ENCODE peak calls at places on chromosomes 12 and 14, in six cellular contexts. S, F, J, N, A and L are unnamed samples.

GRCh38 chr14:42469637-42470426 is 863.2 kb downstream of the LRFN5 start:
- DNase-seq in S (no peak), F (no peak), J (no peak), N (peak), A (no peak), L (no peak)

GRCh38 chr14:94601961-94602391 is 10.2 kb upstream of the SERPINA3 start:
- DNase-seq in S (no peak), F (no peak), J (peak), N (no peak), A (peak), L (peak)

GRCh38 chr14:41899416-41899815 is 292.7 kb downstream of the LRFN5 start:
- DNase-seq in S (no peak), F (no peak), J (no peak), N (no peak), A (no peak), L (peak)

GRCh38 chr12:121916719-121917118 is 1.7 kb upstream of the CFAP251 start:
- DNase-seq in S (no peak), F (no peak), J (peak), N (peak), A (no peak), L (peak)

GRCh38 chr14:74038015-74038859 is 19.1 kb downstream of the BBOF1 start:
- DNase-seq in S (no peak), F (no peak), J (no peak), N (peak), A (no peak), L (no peak)

GRCh38 chr12:80205960-80206359 is 106.6 kb downstream of the OTOGL start:
- DNase-seq in S (no peak), F (no peak), J (no peak), N (no peak), A (no peak), L (no peak)

GRCh38 chr12:89469361-89469760 is 55.2 kb downstream of the GALNT4 start:
- DNase-seq in S (no peak), F (no peak), J (no peak), N (peak), A (no peak), L (peak)

GRCh38 chr12:120290541-120291312 is 976 bp downstream of the RNU4-2 start:
- DNase-seq in S (peak), F (no peak), J (peak), N (no peak), A (no peak), L (no peak)

GRCh38 chr14:58555647-58556046 is 82.1 kb upstream of the DACT1 start:
- DNase-seq in S (no peak), F (no peak), J (no peak), N (no peak), A (no peak), L (no peak)

GRCh38 chr12:57370084-57370483 is 60.8 kb downstream of the R3HDM2 start:
- DNase-seq in S (no peak), F (no peak), J (no peak), N (no peak), A (no peak), L (no peak)

GRCh38 chr12:21438643-21439042 is 1.2 kb downstream of the PYROXD1 start:
- DNase-seq in S (no peak), F (no peak), J (no peak), N (no peak), A (no peak), L (no peak)

GRCh38 chr12:19042196-19042595 is 87.3 kb upstream of the PLEKHA5 start:
- DNase-seq in S (no peak), F (no peak), J (no peak), N (no peak), A (no peak), L (no peak)

GRCh38 chr12:49867580-49868341 is 24.9 kb upstream of the BCDIN3D start:
- DNase-seq in S (peak), F (no peak), J (peak), N (no peak), A (no peak), L (no peak)

GRCh38 chr12:57224973-57225679 is 4.4 kb upstream of the SHMT2 start:
- DNase-seq in S (peak), F (no peak), J (no peak), N (peak), A (no peak), L (no peak)

GRCh38 chr12:72511906-72512305 is 239.7 kb downstream of the TRHDE start:
- DNase-seq in S (no peak), F (no peak), J (no peak), N (no peak), A (peak), L (peak)

GRCh38 chr12:25764892-25765291 is 193.6 kb upstream of the RASSF8 start:
- DNase-seq in S (no peak), F (no peak), J (no peak), N (no peak), A (no peak), L (peak)

GRCh38 chr14:54355698-54356097 is 41.1 kb upstream of the CDKN3 start:
- DNase-seq in S (no peak), F (no peak), J (no peak), N (no peak), A (no peak), L (no peak)

GRCh38 chr14:80387563-80387981 is 176.3 kb upstream of the DIO2 start:
- DNase-seq in S (no peak), F (no peak), J (no peak), N (no peak), A (no peak), L (peak)

GRCh38 chr14:43031598-43031997 is 1424.9 kb downstream of the LRFN5 start:
- DNase-seq in S (no peak), F (no peak), J (no peak), N (no peak), A (no peak), L (no peak)

GRCh38 chr12:102024765-102025164 is 37.0 kb downstream of the WASHC3 start:
- DNase-seq in S (no peak), F (no peak), J (no peak), N (no peak), A (no peak), L (no peak)

GRCh38 chr12:44847888-44848770 is 28.0 kb downstream of the NELL2 start:
- DNase-seq in S (no peak), F (peak), J (no peak), N (peak), A (no peak), L (no peak)

GRCh38 chr14:91827746-91828145 is 39.6 kb downstream of the TC2N start:
- DNase-seq in S (no peak), F (no peak), J (no peak), N (no peak), A (no peak), L (no peak)

GRCh38 chr14:51660720-51661119 is 9.0 kb downstream of the FRMD6 start:
- DNase-seq in S (no peak), F (no peak), J (no peak), N (no peak), A (no peak), L (no peak)

GRCh38 chr12:114499338-114499737 is 93.4 kb upstream of the TBX5 start:
- DNase-seq in S (no peak), F (no peak), J (no peak), N (no peak), A (no peak), L (peak)

GRCh38 chr12:6056406-6057211 is 67.9 kb downstream of the VWF start:
- DNase-seq in S (no peak), F (no peak), J (no peak), N (no peak), A (no peak), L (no peak)

GRCh38 chr14:76050797-76051392 is 65.3 kb downstream of the IFT43 start:
- DNase-seq in S (no peak), F (peak), J (peak), N (peak), A (peak), L (peak)

GRCh38 chr12:10716704-10717315 is 6.3 kb downstream of the YBX3 start:
- DNase-seq in S (no peak), F (no peak), J (peak), N (no peak), A (peak), L (peak)

GRCh38 chr12:70106347-70106746 is 136.9 kb upstream of the CNOT2 start:
- DNase-seq in S (no peak), F (no peak), J (no peak), N (no peak), A (no peak), L (no peak)

GRCh38 chr12:58639323-58639934 is 280.9 kb downstream of the LRIG3 start:
- DNase-seq in S (no peak), F (no peak), J (no peak), N (no peak), A (peak), L (peak)

GRCh38 chr12:113392988-113393579 is 10.6 kb downstream of the SDS start:
- DNase-seq in S (no peak), F (no peak), J (peak), N (peak), A (no peak), L (no peak)

GRCh38 chr12:130710001-130710732 is 5.9 kb downstream of the RIMBP2 start:
- DNase-seq in S (no peak), F (no peak), J (peak), N (no peak), A (no peak), L (no peak)

GRCh38 chr14:67908061-67908767 is 88.6 kb downstream of the RAD51B start:
- DNase-seq in S (no peak), F (no peak), J (no peak), N (no peak), A (no peak), L (peak)

GRCh38 chr12:71626098-71626497 is 37.5 kb downstream of the ZFC3H1 start:
- DNase-seq in S (no peak), F (no peak), J (no peak), N (peak), A (no peak), L (no peak)

GRCh38 chr12:48682927-48683326 is 889 bp upstream of the KANSL2 start:
- DNase-seq in S (no peak), F (no peak), J (no peak), N (no peak), A (no peak), L (no peak)
- H3K4me3 ChIP-seq in S (peak), F (peak), J (peak), N (peak), A (peak), L (peak)

GRCh38 chr12:16685107-16685506 is 79.1 kb upstream of the LMO3 start:
- DNase-seq in S (no peak), F (no peak), J (no peak), N (no peak), A (no peak), L (no peak)
- TF ChIP-seq CTCF in S (peak), F (no peak), J (no peak), N (peak), A (no peak), L (peak)

GRCh38 chr14:101496779-101497420 is 64.4 kb upstream of the DIO3 start:
- DNase-seq in S (peak), F (no peak), J (peak), N (no peak), A (no peak), L (no peak)
- H3K4me3 ChIP-seq in S (no peak), F (no peak), J (no peak), N (no peak), A (no peak), L (no peak)

GRCh38 chr14:35944847-35945246 is 118.7 kb downstream of the BRMS1L start:
- DNase-seq in S (no peak), F (no peak), J (no peak), N (peak), A (no peak), L (no peak)
- TF ChIP-seq CTCF in S (no peak), F (no peak), J (no peak), N (peak), A (no peak), L (no peak)

DNA sequence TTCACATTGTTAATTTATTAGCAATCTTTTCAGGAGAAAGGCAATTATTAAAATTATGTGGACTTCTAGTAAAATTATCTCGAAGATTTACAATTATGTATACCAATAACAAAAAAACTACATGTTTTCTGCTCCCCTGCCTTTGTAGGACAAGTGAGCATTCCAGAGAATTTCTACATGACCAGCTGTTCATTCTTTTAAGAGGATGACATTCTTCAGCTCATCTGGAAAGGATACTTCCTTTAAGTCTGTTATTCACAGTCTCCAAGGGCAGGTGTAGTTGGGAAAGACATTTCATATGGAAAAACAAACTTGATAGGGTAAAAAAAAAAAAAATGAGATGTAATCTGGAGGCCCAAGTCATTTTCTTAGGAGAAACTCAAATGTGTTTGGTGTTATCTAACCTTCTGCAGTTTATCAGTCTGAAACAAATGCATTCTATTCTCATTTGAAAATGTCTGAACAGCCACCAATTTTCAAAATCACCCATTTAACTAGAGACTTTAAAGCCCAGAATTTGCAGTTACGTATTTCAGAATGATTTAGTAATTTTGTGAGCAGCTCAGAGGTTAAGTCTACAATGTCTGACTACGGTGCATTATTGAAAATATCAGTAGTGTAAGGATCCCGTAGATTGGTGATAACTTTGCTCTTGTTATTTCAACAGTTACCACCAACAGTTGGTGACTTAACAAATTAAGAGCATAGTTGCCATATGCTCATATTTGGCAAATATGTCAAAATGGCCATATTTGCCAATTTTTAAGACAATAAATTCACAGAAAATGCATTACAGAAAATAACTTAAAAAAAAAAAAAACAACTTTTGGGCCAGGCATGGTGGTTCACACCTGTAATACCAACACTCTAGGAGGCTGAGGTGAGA is 1.8 kb upstream of the PHLDA1 start:
- DNase-seq in S (no peak), F (no peak), J (no peak), N (no peak), A (no peak), L (no peak)
- H3K4me3 ChIP-seq in S (peak), F (no peak), J (no peak), N (peak), A (no peak), L (peak)

GRCh38 chr12:53324779-53325538 is 3.5 kb upstream of the AAAS start:
- DNase-seq in S (peak), F (peak), J (peak), N (peak), A (peak), L (peak)
- TF ChIP-seq CTCF in S (peak), F (peak), J (peak), N (peak), A (peak), L (peak)

DNA sequence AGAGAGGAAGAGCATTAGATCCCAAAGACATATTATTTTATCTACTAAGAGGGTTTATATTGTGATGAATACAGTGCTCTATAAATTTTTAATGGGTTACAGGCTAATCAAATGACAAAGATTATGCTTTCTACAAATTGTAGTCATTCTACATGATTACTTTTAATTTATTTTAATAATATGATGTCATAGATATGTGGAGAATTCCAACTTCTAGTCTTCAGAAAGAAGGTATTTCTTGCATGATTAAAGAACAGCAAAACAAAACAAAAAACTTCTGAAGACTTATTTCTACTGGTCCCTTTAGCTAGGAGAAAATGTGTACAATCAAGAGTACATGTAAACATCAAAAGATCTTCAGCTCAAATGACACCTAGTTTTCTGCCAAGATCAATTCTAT is 71.5 kb upstream of the FOXG1 start:
- DNase-seq in S (no peak), F (no peak), J (no peak), N (no peak), A (no peak), L (no peak)
- H3K4me3 ChIP-seq in S (no peak), F (no peak), J (no peak), N (no peak), A (no peak), L (no peak)